ENCODE peak calls at places on chromosomes 12 and 14, in ten cellular contexts. One of them, this sample, is unnamed.

GRCh38 chr12:27178723-27179398 is 65.2 kb upstream of the STK38L start:
- DNase-seq in HT1080: no peak
- DNase-seq in CD4-positive, CD25-positive, alpha-beta regulatory T cell: no peak
- DNase-seq in activated CD8-positive, alpha-beta memory T cell treated with anti-CD3 and anti-CD28 coated beads for 24 hours: no peak
- DNase-seq in osteocyte: no peak
- DNase-seq in breast epithelium: no peak
- DNase-seq in colonic mucosa: no peak
- DNase-seq in testis: no peak
- DNase-seq in stimulated activated effector memory CD8-positive, alpha-beta T cell treated with anti-CD3 and anti-CD28 coated beads, Interleukin-12 subunit alpha, Interleukin-12 subunit beta, amount 100 ng/mL, for 72 hours: no peak
- DNase-seq in gastrocnemius medialis: no peak
- DNase-seq in this sample: no peak

GRCh38 chr12:121120989-121121755 is 11.5 kb upstream of the P2RX7 start:
- DNase-seq in HT1080: no peak
- DNase-seq in CD4-positive, CD25-positive, alpha-beta regulatory T cell: no peak
- DNase-seq in activated CD8-positive, alpha-beta memory T cell treated with anti-CD3 and anti-CD28 coated beads for 24 hours: no peak
- DNase-seq in osteocyte: no peak
- DNase-seq in breast epithelium: no peak
- DNase-seq in colonic mucosa: no peak
- DNase-seq in testis: no peak
- DNase-seq in stimulated activated effector memory CD8-positive, alpha-beta T cell treated with anti-CD3 and anti-CD28 coated beads, Interleukin-12 subunit alpha, Interleukin-12 subunit beta, amount 100 ng/mL, for 72 hours: no peak
- DNase-seq in gastrocnemius medialis: no peak
- DNase-seq in this sample: no peak

GRCh38 chr14:34111933-34112332 is 161.1 kb upstream of the EGLN3 start:
- DNase-seq in HT1080: no peak
- DNase-seq in CD4-positive, CD25-positive, alpha-beta regulatory T cell: no peak
- DNase-seq in activated CD8-positive, alpha-beta memory T cell treated with anti-CD3 and anti-CD28 coated beads for 24 hours: no peak
- DNase-seq in osteocyte: no peak
- DNase-seq in breast epithelium: no peak
- DNase-seq in colonic mucosa: no peak
- DNase-seq in testis: no peak
- DNase-seq in stimulated activated effector memory CD8-positive, alpha-beta T cell treated with anti-CD3 and anti-CD28 coated beads, Interleukin-12 subunit alpha, Interleukin-12 subunit beta, amount 100 ng/mL, for 72 hours: no peak
- DNase-seq in gastrocnemius medialis: no peak
- DNase-seq in this sample: no peak

GRCh38 chr14:78721756-78722455 is 551.7 kb downstream of the NRXN3 start:
- DNase-seq in HT1080: no peak
- DNase-seq in CD4-positive, CD25-positive, alpha-beta regulatory T cell: no peak
- DNase-seq in activated CD8-positive, alpha-beta memory T cell treated with anti-CD3 and anti-CD28 coated beads for 24 hours: no peak
- DNase-seq in osteocyte: no peak
- DNase-seq in breast epithelium: no peak
- DNase-seq in colonic mucosa: no peak
- DNase-seq in testis: no peak
- DNase-seq in stimulated activated effector memory CD8-positive, alpha-beta T cell treated with anti-CD3 and anti-CD28 coated beads, Interleukin-12 subunit alpha, Interleukin-12 subunit beta, amount 100 ng/mL, for 72 hours: no peak
- DNase-seq in gastrocnemius medialis: no peak
- DNase-seq in this sample: no peak

GRCh38 chr14:94009767-94010166 is 12.7 kb downstream of the CCDC197 start:
- DNase-seq in HT1080: peak; percentile 67
- DNase-seq in CD4-positive, CD25-positive, alpha-beta regulatory T cell: no peak
- DNase-seq in activated CD8-positive, alpha-beta memory T cell treated with anti-CD3 and anti-CD28 coated beads for 24 hours: no peak
- DNase-seq in osteocyte: no peak
- DNase-seq in breast epithelium: no peak
- DNase-seq in colonic mucosa: no peak
- DNase-seq in testis: no peak
- DNase-seq in stimulated activated effector memory CD8-positive, alpha-beta T cell treated with anti-CD3 and anti-CD28 coated beads, Interleukin-12 subunit alpha, Interleukin-12 subunit beta, amount 100 ng/mL, for 72 hours: no peak
- DNase-seq in gastrocnemius medialis: no peak
- DNase-seq in this sample: no peak

GRCh38 chr12:57712671-57713070 is 18.7 kb downstream of the OS9 start:
- DNase-seq in HT1080: no peak
- DNase-seq in CD4-positive, CD25-positive, alpha-beta regulatory T cell: no peak
- DNase-seq in activated CD8-positive, alpha-beta memory T cell treated with anti-CD3 and anti-CD28 coated beads for 24 hours: no peak
- DNase-seq in osteocyte: peak; percentile 19
- DNase-seq in breast epithelium: no peak
- DNase-seq in colonic mucosa: no peak
- DNase-seq in testis: no peak
- DNase-seq in stimulated activated effector memory CD8-positive, alpha-beta T cell treated with anti-CD3 and anti-CD28 coated beads, Interleukin-12 subunit alpha, Interleukin-12 subunit beta, amount 100 ng/mL, for 72 hours: no peak
- DNase-seq in gastrocnemius medialis: no peak
- DNase-seq in this sample: no peak

GRCh38 chr12:1398673-1399072 is 195.7 kb downstream of the FBXL14 start:
- DNase-seq in HT1080: peak; percentile 10
- DNase-seq in CD4-positive, CD25-positive, alpha-beta regulatory T cell: no peak
- DNase-seq in activated CD8-positive, alpha-beta memory T cell treated with anti-CD3 and anti-CD28 coated beads for 24 hours: no peak
- DNase-seq in osteocyte: no peak
- DNase-seq in breast epithelium: no peak
- DNase-seq in colonic mucosa: no peak
- DNase-seq in testis: no peak
- DNase-seq in stimulated activated effector memory CD8-positive, alpha-beta T cell treated with anti-CD3 and anti-CD28 coated beads, Interleukin-12 subunit alpha, Interleukin-12 subunit beta, amount 100 ng/mL, for 72 hours: no peak
- DNase-seq in gastrocnemius medialis: no peak
- DNase-seq in this sample: no peak

GRCh38 chr12:76848132-76848531 is 30.7 kb downstream of the CSRP2 start:
- DNase-seq in HT1080: no peak
- DNase-seq in CD4-positive, CD25-positive, alpha-beta regulatory T cell: no peak
- DNase-seq in activated CD8-positive, alpha-beta memory T cell treated with anti-CD3 and anti-CD28 coated beads for 24 hours: no peak
- DNase-seq in osteocyte: no peak
- DNase-seq in breast epithelium: no peak
- DNase-seq in colonic mucosa: no peak
- DNase-seq in testis: no peak
- DNase-seq in stimulated activated effector memory CD8-positive, alpha-beta T cell treated with anti-CD3 and anti-CD28 coated beads, Interleukin-12 subunit alpha, Interleukin-12 subunit beta, amount 100 ng/mL, for 72 hours: no peak
- DNase-seq in gastrocnemius medialis: no peak
- DNase-seq in this sample: no peak

This sample was measured in mucosa of descending colon.